ENCODE peak calls at places on chromosome 16, in five cellular contexts. L is NCI-H510A, Q is Right ventricle myocardium superior, P is left colon, G is T-helper 22 cell. F is an unnamed sample.

GRCh38 chr16:35147556-35148504 is 1688.4 kb downstream of the TP53TG3F start:
- DNase-seq in Q (no peak), G (no peak), L (no peak), P (no peak), F (no peak)

GRCh38 chr16:72612271-72612670 is 435.7 kb downstream of the ZFHX3 start:
- DNase-seq in G (no peak), Q (no peak), P (no peak), L (no peak), F (no peak)

GRCh38 chr16:63331111-63331510 is 1294.9 kb upstream of the CDH8 start:
- DNase-seq in G (no peak), L (no peak), Q (no peak), P (no peak), F (no peak)

GRCh38 chr16:27595993-27596392 is 46.0 kb downstream of the KATNIP start:
- DNase-seq in G (no peak), Q (no peak), L (no peak), P (no peak), F (no peak)

GRCh38 chr16:85573696-85574641 is 39.2 kb upstream of the GSE1 start:
- DNase-seq in G (no peak), P (peak), Q (peak), L (no peak), F (no peak)

GRCh38 chr16:35734728-35735402 is 2275.5 kb downstream of the TP53TG3F start:
- DNase-seq in P (no peak), L (no peak), G (no peak), Q (no peak), F (no peak)

GRCh38 chr16:54654429-54654828 is 276.2 kb upstream of the IRX5 start:
- DNase-seq in P (no peak), L (no peak), Q (no peak), G (no peak), F (no peak)

GRCh38 chr16:11201498-11202259 is 54.3 kb downstream of the SOCS1 start:
- DNase-seq in Q (no peak), G (no peak), L (no peak), P (no peak), F (no peak)

GRCh38 chr16:49194499-49195260 is 87.0 kb downstream of the CBLN1 start:
- DNase-seq in G (no peak), P (no peak), Q (peak), L (no peak), F (no peak)

GRCh38 chr16:27618611-27619380 is 68.9 kb downstream of the KATNIP start:
- DNase-seq in P (no peak), L (no peak), G (no peak), Q (no peak), F (no peak)

GRCh38 chr16:88570691-88571092 is 489 bp downstream of the ZC3H18 start:
- DNase-seq in P (peak), G (peak), Q (no peak), L (no peak), F (no peak)

GRCh38 chr16:47617732-47618131 is 156.6 kb downstream of the PHKB start:
- DNase-seq in G (no peak), P (no peak), Q (no peak), L (no peak), F (no peak)